ENCODE peak calls at places on chromosome 16, in five cellular contexts. O, L, M, W and X are unnamed samples. For H3K4me1, the result is how much of the 10 kb centered on the place peaks cover.

GRCh38 chr16:11781773-11782172 is 15.3 kb downstream of the ZC3H7A start:
- DNase-seq in L (no peak), W (no peak), M (no peak), O (no peak), X (no peak)

GRCh38 chr16:8567355-8568230 is 22.7 kb downstream of the TMEM114 start:
- DNase-seq in M (peak), L (peak), W (peak), O (peak), X (peak)

GRCh38 chr16:88691924-88692560 is 5.7 kb upstream of the SNAI3 start:
- DNase-seq in O (no peak), L (no peak), W (no peak), M (no peak), X (peak)

GRCh38 chr16:23640959-23641765 is at the start of the genes DCTN5 and PALB2:
- DNase-seq in W (peak), O (peak), M (peak), L (peak), X (peak)

GRCh38 chr16:1708768-1709180 is 2.8 kb downstream of the MAPK8IP3 start:
- DNase-seq in W (peak), L (no peak), M (peak), O (peak), X (no peak)

GRCh38 chr16:88856122-88856827 is 472 bp downstream of the GALNS start:
- DNase-seq in M (no peak), W (no peak), L (no peak), O (peak), X (peak)

GRCh38 chr16:19330801-19331484 is 45.4 kb downstream of the CLEC19A start:
- DNase-seq in L (no peak), W (no peak), M (no peak), O (no peak), X (no peak)

GRCh38 chr16:17302620-17303019 is 168.1 kb downstream of the XYLT1 start:
- DNase-seq in W (no peak), O (no peak), L (no peak), M (no peak), X (no peak)

GRCh38 chr16:88662222-88662842 is 559 bp downstream of the MVD start:
- DNase-seq in W (no peak), M (peak), L (no peak), O (no peak), X (no peak)

GRCh38 chr16:57374067-57374534 is 1.8 kb downstream of the CX3CL1 start:
- DNase-seq in L (no peak), O (no peak), W (no peak), M (no peak), X (no peak)
- H3K4me1 ChIP-seq in L (under half), O (under half), W (half or more), M (under half), X (under half)

GRCh38 chr16:20867585-20867984 is 32.6 kb downstream of the DCUN1D3 start:
- DNase-seq in W (no peak), O (no peak), L (no peak), M (no peak), X (no peak)
- H3K4me1 ChIP-seq in W (half or more), O (under half), L (under half), M (under half), X (under half)

DNA sequence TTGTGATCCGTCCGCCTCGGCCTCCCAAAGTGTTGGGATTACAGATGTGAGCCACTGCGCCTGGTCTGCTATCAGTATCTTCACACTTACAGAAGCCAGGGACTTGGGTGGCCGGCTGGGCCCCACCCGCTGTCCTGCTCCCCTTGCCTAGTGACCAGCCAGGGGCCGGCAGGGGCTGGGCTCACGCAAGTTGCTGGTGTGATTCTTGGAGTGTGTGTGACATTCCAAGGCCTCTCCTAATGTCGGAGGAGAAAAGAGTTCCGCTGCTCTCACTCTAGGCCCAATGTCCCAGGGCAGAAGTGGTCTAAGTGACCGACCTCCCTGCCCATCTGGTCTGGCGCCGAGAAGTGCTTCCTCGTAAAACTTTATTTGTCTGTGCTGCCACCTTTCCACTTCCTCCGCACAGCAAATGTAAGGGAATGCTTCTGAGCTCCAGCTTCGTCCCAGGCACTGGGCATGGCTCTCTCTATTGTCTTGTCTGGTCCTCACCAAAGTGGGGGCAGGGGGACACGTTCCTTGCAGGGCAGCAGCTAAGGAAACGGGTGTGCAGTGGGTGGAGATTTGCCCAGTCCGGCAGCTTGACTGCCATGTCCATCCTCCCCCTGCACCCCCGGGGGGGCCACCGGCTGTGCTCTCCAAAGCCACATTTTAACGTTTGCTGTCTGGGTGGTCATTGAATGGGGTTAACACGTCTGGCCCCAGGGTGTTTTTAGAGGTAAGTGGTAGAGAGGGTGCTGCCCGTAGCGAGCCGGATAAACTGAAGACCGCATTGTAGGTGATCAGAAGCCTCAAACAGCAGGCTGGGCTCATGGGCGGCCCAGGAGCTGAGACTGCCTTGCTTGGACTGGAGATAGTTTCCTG is 7.8 kb upstream of the GSE1 start:
- DNase-seq in W (no peak), M (no peak), O (no peak), L (no peak), X (no peak)
- H3K4me1 ChIP-seq in W (under half), M (half or more), O (under half), L (under half), X (under half)

DNA sequence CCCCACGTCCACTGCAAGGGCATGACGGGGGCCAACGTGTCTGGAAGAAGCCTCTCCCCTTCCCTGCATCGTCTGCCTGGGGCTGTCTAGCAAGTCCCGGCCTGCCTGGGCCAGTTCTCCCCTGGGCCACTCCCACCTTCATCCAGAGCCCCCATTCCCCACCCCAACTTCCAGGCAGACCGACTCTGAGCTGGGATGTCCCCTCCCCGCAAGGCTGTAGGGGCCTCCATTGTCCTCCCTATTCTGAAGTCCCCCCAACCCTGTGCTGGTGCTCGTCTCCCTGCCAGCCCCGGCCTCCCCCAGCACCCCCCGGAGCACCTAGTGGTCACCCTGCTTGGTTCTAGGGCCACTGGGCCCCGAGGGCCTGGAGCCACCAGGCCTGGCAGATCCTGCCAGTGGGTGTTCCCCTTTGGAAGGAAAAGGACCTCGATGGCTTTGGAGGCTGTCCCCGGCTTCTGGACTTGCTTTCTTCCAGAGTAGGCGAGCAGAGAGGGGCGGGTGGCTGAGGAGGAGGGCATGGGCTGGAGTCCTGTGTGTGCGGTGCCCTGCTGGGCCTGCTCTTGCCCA is 4.8 kb downstream of the GLIS2 start:
- DNase-seq in W (no peak), M (no peak), O (no peak), L (no peak), X (no peak)
- H3K4me1 ChIP-seq in W (half or more), M (half or more), O (half or more), L (under half), X (under half)

GRCh38 chr16:4215106-4215505 is 26.8 kb downstream of the SRL start:
- DNase-seq in L (no peak), W (no peak), M (no peak), O (no peak), X (peak)
- H3K4me1 ChIP-seq in L (under half), W (half or more), M (under half), O (under half), X (under half)

DNA sequence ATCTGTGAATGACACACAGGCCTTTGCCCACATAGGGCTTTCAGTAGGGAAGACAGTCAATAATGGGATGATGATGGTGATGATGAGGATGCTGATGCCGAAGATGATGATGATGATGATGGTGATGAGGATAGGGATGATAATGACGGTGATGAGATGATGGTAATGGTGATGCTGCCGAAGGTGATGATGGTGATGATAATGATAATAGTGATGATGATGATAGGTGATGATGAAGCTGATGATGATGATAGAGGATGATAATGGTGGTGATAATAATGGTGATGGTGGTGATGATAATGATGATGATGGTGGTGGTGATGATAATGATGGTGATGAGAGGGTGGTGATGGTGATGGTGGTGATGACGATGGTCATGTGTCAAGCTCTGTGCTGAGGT is 12.9 kb downstream of the FOXL1 start:
- DNase-seq in L (no peak), O (no peak), M (no peak), W (no peak), X (no peak)
- H3K4me1 ChIP-seq in L (under half), O (under half), M (under half), W (under half), X (under half)

DNA sequence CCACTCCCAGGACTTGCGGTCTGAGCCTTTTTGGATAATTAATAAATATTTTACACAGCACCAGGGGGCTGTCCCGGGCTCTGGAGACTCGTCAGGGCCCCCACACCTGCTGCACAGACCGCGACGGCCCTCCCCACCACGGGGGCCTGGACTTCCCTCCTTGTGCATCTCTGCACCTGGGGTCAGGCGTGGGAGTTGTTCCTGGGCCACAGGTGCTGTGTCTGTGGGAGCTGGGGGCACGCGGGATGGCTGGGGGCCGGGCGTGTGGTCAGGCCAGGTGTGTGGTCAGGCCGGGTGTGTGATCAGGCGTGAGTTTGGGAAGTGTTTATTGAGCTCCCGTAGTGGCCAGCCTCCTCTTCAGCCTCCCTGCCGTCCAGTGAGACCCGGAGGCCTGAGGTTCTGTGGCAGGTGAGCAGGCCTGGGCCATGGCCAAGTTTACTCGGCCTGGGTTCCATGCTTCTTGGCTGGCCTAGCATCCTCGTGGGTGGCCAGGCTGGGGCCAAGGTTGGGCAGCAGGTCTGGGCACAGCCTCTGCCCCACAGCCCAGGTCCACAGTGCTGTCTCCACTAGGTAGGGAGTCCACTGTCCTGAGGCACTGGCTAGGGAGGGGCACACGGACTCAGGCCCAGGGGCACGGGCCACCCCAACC is 1.9 kb upstream of the STUB1 start:
- DNase-seq in W (no peak), M (no peak), L (no peak), O (no peak), X (no peak)
- H3K4me1 ChIP-seq in W (half or more), M (under half), L (under half), O (under half), X (under half)

GRCh38 chr16:49641250-49641649 is 214.7 kb downstream of the ZNF423 start:
- DNase-seq in W (no peak), O (peak), M (no peak), L (no peak), X (no peak)
- H3K4me1 ChIP-seq in W (under half), O (under half), M (under half), L (under half), X (under half)

GRCh38 chr16:81463296-81463890 is 18.8 kb downstream of the CMIP start:
- DNase-seq in W (no peak), O (no peak), M (no peak), L (no peak), X (no peak)

GRCh38 chr16:81462683-81463082 is 18.1 kb downstream of the CMIP start:
- DNase-seq in L (no peak), M (no peak), W (no peak), O (no peak), X (no peak)

GRCh38 chr16:81461756-81462155 is 17.1 kb downstream of the CMIP start:
- DNase-seq in W (no peak), O (no peak), M (no peak), L (no peak), X (no peak)

GRCh38 chr16:81460075-81460474 is 15.5 kb downstream of the CMIP start:
- DNase-seq in W (no peak), L (no peak), M (no peak), O (no peak), X (no peak)

DNA sequence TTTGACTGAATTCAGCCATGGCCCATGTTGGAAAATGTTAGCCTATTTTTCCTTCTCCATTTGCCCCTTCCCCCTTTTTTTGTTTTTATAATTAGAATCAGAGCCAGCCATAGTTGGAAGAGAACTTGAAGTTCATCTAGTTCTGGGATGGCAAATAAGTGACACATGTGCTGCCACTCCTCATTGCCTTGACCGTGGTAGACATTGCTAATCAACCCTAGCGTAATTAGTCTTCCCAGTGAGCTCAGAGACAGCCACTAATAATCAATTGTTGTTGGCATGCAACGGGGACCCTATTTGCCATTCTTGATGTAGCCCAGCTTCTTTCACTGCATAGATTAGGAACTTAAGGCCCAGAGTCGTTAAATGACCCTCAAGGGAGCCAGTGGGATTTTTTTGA is 16.6 kb downstream of the CMIP start:
- DNase-seq in W (no peak), L (no peak), M (no peak), O (no peak), X (no peak)
- H3K4me1 ChIP-seq in W (under half), L (under half), M (under half), O (under half), X (under half)